ENCODE peak calls at places on chromosome X, in four cellular contexts. One of them, this sample, is unnamed. For H3K36me3, the result is how much of the 10 kb centered on the place peaks cover.

GRCh38 chrX:38214551-38214950 is 6.1 kb downstream of the SRPX start:
- DNase-seq in GM12878: no peak
- DNase-seq in H1: no peak
- DNase-seq in HepG2: no peak
- DNase-seq in this sample: no peak

GRCh38 chrX:29318051-29318450 is 730.8 kb downstream of the IL1RAPL1 start:
- DNase-seq in HepG2: no peak
- DNase-seq in GM12878: no peak
- DNase-seq in H1: no peak
- DNase-seq in this sample: no peak

GRCh38 chrX:57044226-57044625 is 48.9 kb upstream of the SPIN3 start:
- DNase-seq in HepG2: no peak
- DNase-seq in GM12878: no peak
- DNase-seq in H1: no peak
- DNase-seq in this sample: no peak

GRCh38 chrX:112043997-112044396 is 38.6 kb downstream of the TRPC5 start:
- DNase-seq in GM12878: no peak
- DNase-seq in H1: no peak
- DNase-seq in HepG2: no peak
- DNase-seq in this sample: peak

GRCh38 chrX:42948723-42949122 is 170.8 kb upstream of the PPP1R2C start:
- DNase-seq in HepG2: no peak
- DNase-seq in GM12878: no peak
- DNase-seq in H1: no peak
- DNase-seq in this sample: no peak

GRCh38 chrX:149248073-149248625 is 257.0 kb downstream of the IDS start:
- DNase-seq in H1: no peak
- DNase-seq in HepG2: no peak
- DNase-seq in GM12878: no peak
- DNase-seq in this sample: no peak

GRCh38 chrX:53089224-53089842 is 4.6 kb upstream of the KANTR start:
- DNase-seq in HepG2: no peak
- DNase-seq in H1: no peak
- DNase-seq in GM12878: no peak
- DNase-seq in this sample: no peak

GRCh38 chrX:102697506-102697905 is 14.7 kb upstream of the GPRASP2 start:
- DNase-seq in HepG2: no peak
- DNase-seq in GM12878: no peak
- DNase-seq in H1: no peak
- DNase-seq in this sample: no peak

GRCh38 chrX:107738768-107739167 is 36.8 kb downstream of the TSC22D3 start:
- DNase-seq in H1: no peak
- DNase-seq in HepG2: no peak
- DNase-seq in GM12878: no peak
- DNase-seq in this sample: no peak

GRCh38 chrX:21946925-21947641 is 6.6 kb downstream of the SMS start:
- DNase-seq in HepG2: no peak
- DNase-seq in H1: no peak
- DNase-seq in GM12878: no peak
- DNase-seq in this sample: peak

GRCh38 chrX:124401696-124402095 is 55.3 kb downstream of the SH2D1A start:
- DNase-seq in HepG2: no peak
- DNase-seq in GM12878: no peak
- DNase-seq in H1: no peak
- DNase-seq in this sample: no peak

GRCh38 chrX:70044541-70045245 is 5.0 kb downstream of the AWAT2 start:
- DNase-seq in H1: no peak
- DNase-seq in GM12878: no peak
- DNase-seq in HepG2: no peak
- DNase-seq in this sample: no peak

GRCh38 chrX:11944486-11944885 is 186.4 kb downstream of the MSL3 start:
- DNase-seq in H1: peak
- DNase-seq in GM12878: no peak
- DNase-seq in HepG2: no peak
- DNase-seq in this sample: peak

GRCh38 chrX:67917412-67918010 is 373.7 kb downstream of the AR start:
- DNase-seq in H1: no peak
- DNase-seq in HepG2: no peak
- DNase-seq in GM12878: no peak
- DNase-seq in this sample: no peak

GRCh38 chrX:129636175-129636681 is 18.5 kb downstream of the APLN start:
- DNase-seq in HepG2: peak
- DNase-seq in H1: no peak
- DNase-seq in GM12878: no peak
- DNase-seq in this sample: no peak

GRCh38 chrX:50698944-50699343 is 115.0 kb downstream of the SHROOM4 start:
- DNase-seq in H1: no peak
- DNase-seq in HepG2: no peak
- DNase-seq in GM12878: no peak
- DNase-seq in this sample: no peak

GRCh38 chrX:51837926-51838325 is 55.5 kb upstream of the MAGED1 start:
- DNase-seq in GM12878: no peak
- DNase-seq in H1: no peak
- DNase-seq in HepG2: no peak
- DNase-seq in this sample: no peak

GRCh38 chrX:70196961-70197805 is 19.9 kb downstream of the DGAT2L6 start:
- DNase-seq in H1: peak
- DNase-seq in HepG2: peak
- DNase-seq in GM12878: no peak
- DNase-seq in this sample: peak

GRCh38 chrX:140292961-140293360 is 211.9 kb downstream of the SOX3 start:
- DNase-seq in HepG2: no peak
- DNase-seq in GM12878: no peak
- DNase-seq in H1: no peak
- DNase-seq in this sample: no peak

GRCh38 chrX:1612641-1613286 is 2.1 kb upstream of the ASMT start:
- DNase-seq in GM12878: no peak
- DNase-seq in HepG2: no peak
- DNase-seq in H1: no peak
- DNase-seq in this sample: no peak

GRCh38 chrX:71911023-71911730 is 532 bp downstream of the NHSL2 start:
- DNase-seq in GM12878: no peak
- DNase-seq in HepG2: no peak
- DNase-seq in H1: peak
- DNase-seq in this sample: peak

GRCh38 chrX:371907-372306 is 14.8 kb downstream of the PPP2R3B start:
- DNase-seq in GM12878: no peak
- DNase-seq in H1: no peak
- DNase-seq in HepG2: no peak
- DNase-seq in this sample: no peak

GRCh38 chrX:15745179-15745578 is 7.1 kb downstream of the CA5B start:
- DNase-seq in H1: no peak
- DNase-seq in GM12878: no peak
- DNase-seq in HepG2: peak
- DNase-seq in this sample: no peak

GRCh38 chrX:132956421-132957210 is 1.8 kb downstream of the HS6ST2 start:
- DNase-seq in HepG2: no peak
- DNase-seq in GM12878: no peak
- DNase-seq in H1: peak
- DNase-seq in this sample: no peak

GRCh38 chrX:132961511-132961910 is 3.1 kb upstream of the HS6ST2 start:
- DNase-seq in H1: no peak
- DNase-seq in HepG2: no peak
- DNase-seq in GM12878: no peak
- DNase-seq in this sample: no peak

GRCh38 chrX:132957211-132958085 is 981 bp downstream of the HS6ST2 start:
- DNase-seq in H1: peak
- DNase-seq in HepG2: no peak
- DNase-seq in GM12878: no peak
- DNase-seq in this sample: no peak

GRCh38 chrX:132955710-132956109 is 2.7 kb downstream of the HS6ST2 start:
- DNase-seq in GM12878: no peak
- DNase-seq in HepG2: no peak
- DNase-seq in H1: no peak
- DNase-seq in this sample: no peak

DNA sequence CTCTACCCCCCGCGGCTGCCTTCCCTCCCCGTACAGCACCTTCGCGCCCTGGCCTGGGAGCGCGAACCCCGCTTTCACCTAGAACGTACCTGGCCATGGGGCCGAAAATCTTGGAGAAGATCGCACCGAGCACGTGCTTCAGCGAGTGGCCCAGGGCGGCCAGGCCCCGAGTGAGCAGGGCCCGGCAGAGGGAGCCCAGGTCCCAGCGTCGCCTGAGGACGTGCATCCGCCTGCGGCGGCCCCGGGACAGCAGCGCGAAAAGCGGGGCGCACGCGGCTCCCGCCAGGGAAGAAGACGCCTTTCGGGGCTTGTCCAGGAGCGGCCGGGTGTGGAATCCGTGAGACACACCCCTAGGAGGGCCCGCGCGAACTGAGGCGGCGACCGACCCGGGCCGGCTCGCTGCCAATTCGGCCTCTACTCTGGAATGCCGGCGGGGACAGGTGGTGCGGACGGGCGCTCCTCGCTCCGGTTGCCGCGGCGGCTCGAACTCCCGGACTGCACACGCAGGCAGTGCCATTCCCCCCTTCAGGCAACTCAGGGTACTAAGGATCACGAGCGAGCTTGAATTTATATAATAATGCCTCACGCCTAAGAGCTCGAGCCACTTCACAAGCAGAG is at the start of gene HS6ST2:
- DNase-seq in GM12878: no peak
- DNase-seq in HepG2: no peak
- DNase-seq in H1: peak
- DNase-seq in this sample: no peak
- H3K4me3 ChIP-seq in GM12878: no peak
- H3K4me3 ChIP-seq in HepG2: peak
- H3K4me3 ChIP-seq in H1: peak
- H3K4me3 ChIP-seq in this sample: peak

DNA sequence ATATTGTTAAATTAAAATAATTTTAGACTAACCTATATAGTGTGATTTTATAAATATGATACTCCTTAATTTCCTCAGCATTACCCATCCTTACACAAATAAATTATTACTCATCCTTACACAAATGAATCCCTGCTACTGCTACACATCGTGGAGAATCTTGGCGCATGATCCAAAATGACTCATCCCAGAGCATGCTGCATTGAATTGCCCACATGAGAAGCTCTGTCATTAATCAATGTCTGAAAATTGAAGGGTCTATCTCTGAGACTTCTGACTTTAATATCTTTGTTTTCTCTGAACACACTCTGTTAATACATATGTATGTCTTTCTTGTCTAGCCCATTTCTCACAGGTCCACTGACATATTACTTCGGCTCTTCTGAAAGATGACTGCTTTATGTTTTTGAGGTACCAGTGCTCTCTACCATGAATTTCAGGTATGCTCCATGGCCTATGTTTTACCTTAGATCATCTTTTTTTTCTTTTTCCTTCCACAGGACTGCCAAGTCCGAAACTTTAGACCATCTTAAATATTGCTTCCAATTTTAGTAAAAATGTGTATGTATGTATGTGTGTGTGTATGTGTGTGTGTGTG is 15.7 kb upstream of the DUSP21 start:
- DNase-seq in HepG2: no peak
- DNase-seq in GM12878: no peak
- DNase-seq in H1: no peak
- DNase-seq in this sample: no peak
- TF ChIP-seq SUZ12 in HepG2: no peak
- TF ChIP-seq SUZ12 in GM12878: no peak
- TF ChIP-seq SUZ12 in H1: no peak
- TF ChIP-seq SUZ12 in this sample: no peak

DNA sequence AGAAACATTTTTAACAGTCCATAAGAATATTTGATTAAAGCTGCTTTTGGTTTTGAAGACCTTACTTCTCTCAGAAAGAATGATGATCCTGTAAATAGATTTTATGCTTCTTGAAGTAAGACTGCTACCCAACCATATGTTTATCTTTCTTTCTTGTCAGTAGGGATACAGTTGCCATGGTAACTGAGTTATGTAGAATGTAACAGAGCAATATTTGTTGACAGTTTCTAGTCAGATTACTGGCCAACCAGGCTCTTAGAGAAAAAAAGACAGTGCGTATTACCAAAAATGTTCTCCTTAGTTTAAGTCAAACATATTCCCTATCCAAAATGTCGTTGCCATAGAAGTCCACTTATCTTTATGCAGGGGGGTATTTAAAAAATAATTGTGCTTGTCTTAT is 456.8 kb downstream of the PRR32 start:
- DNase-seq in H1: no peak
- DNase-seq in GM12878: no peak
- DNase-seq in HepG2: no peak
- DNase-seq in this sample: no peak
- H3K36me3 ChIP-seq in H1: under half
- H3K36me3 ChIP-seq in GM12878: under half
- H3K36me3 ChIP-seq in HepG2: under half
- H3K36me3 ChIP-seq in this sample: under half

GRCh38 chrX:30521440-30522182 is 56.0 kb downstream of the TASL start:
- DNase-seq in H1: no peak
- DNase-seq in GM12878: no peak
- DNase-seq in HepG2: no peak
- DNase-seq in this sample: no peak
- H3K4me3 ChIP-seq in H1: no peak
- H3K4me3 ChIP-seq in GM12878: no peak
- H3K4me3 ChIP-seq in HepG2: no peak
- H3K4me3 ChIP-seq in this sample: no peak

GRCh38 chrX:77938083-77938482 is 27.6 kb downstream of the ATP7A start:
- DNase-seq in HepG2: no peak
- DNase-seq in H1: no peak
- DNase-seq in GM12878: no peak
- DNase-seq in this sample: no peak

GRCh38 chrX:77936299-77936698 is 25.8 kb downstream of the ATP7A start:
- DNase-seq in GM12878: no peak
- DNase-seq in HepG2: no peak
- DNase-seq in H1: no peak
- DNase-seq in this sample: no peak

GRCh38 chrX:77937291-77937690 is 26.8 kb downstream of the ATP7A start:
- DNase-seq in HepG2: no peak
- DNase-seq in GM12878: no peak
- DNase-seq in H1: no peak
- DNase-seq in this sample: no peak
- TF ChIP-seq SUZ12 in HepG2: no peak
- TF ChIP-seq SUZ12 in GM12878: no peak
- TF ChIP-seq SUZ12 in H1: no peak
- TF ChIP-seq SUZ12 in this sample: no peak

GRCh38 chrX:45751156-45751555 is 550.5 kb upstream of the DIPK2B start:
- DNase-seq in GM12878: no peak
- DNase-seq in HepG2: no peak
- DNase-seq in H1: no peak
- DNase-seq in this sample: no peak

GRCh38 chrX:45750639-45751038 is 550.0 kb upstream of the DIPK2B start:
- DNase-seq in HepG2: no peak
- DNase-seq in H1: no peak
- DNase-seq in GM12878: no peak
- DNase-seq in this sample: no peak

GRCh38 chrX:45747905-45748304 is 547.2 kb upstream of the DIPK2B start:
- DNase-seq in HepG2: no peak
- DNase-seq in GM12878: no peak
- DNase-seq in H1: no peak
- DNase-seq in this sample: no peak

GRCh38 chrX:45749375-45749774 is 548.7 kb upstream of the DIPK2B start:
- DNase-seq in HepG2: no peak
- DNase-seq in GM12878: no peak
- DNase-seq in H1: no peak
- DNase-seq in this sample: no peak

GRCh38 chrX:45748443-45748842 is 547.8 kb upstream of the DIPK2B start:
- DNase-seq in GM12878: no peak
- DNase-seq in HepG2: no peak
- DNase-seq in H1: no peak
- DNase-seq in this sample: no peak
- H3K36me3 ChIP-seq in GM12878: under half
- H3K36me3 ChIP-seq in HepG2: under half
- H3K36me3 ChIP-seq in H1: under half
- H3K36me3 ChIP-seq in this sample: half or more

GRCh38 chrX:139202742-139203410 is 327.7 kb upstream of the F9 start:
- DNase-seq in GM12878: no peak
- DNase-seq in HepG2: no peak
- DNase-seq in H1: peak
- DNase-seq in this sample: no peak
- H3K4me3 ChIP-seq in GM12878: no peak
- H3K4me3 ChIP-seq in HepG2: no peak
- H3K4me3 ChIP-seq in H1: peak
- H3K4me3 ChIP-seq in this sample: no peak

This sample was measured in NT2/D1.